ENCODE peak calls at places on chromosomes 5 and 9, in seven cellular contexts. One of them, this sample, is unnamed.

GRCh38 chr9:96193356-96193755 is 108.6 kb downstream of the HSD17B3 start:
- DNase-seq in pancreas: no peak
- DNase-seq in OCI-LY7: no peak
- DNase-seq in A549: no peak
- DNase-seq in CD8-positive, alpha-beta memory T cell: no peak
- DNase-seq in ovary: no peak
- DNase-seq in adrenal gland: no peak
- DNase-seq in this sample: no peak

GRCh38 chr9:126564716-126565115 is 49.0 kb upstream of the LMX1B start:
- DNase-seq in pancreas: no peak
- DNase-seq in OCI-LY7: no peak
- DNase-seq in A549: no peak
- DNase-seq in CD8-positive, alpha-beta memory T cell: no peak
- DNase-seq in ovary: no peak
- DNase-seq in adrenal gland: no peak
- DNase-seq in this sample: no peak

GRCh38 chr9:109969559-109970237 is 189.7 kb downstream of the PALM2AKAP2 start:
- DNase-seq in pancreas: no peak
- DNase-seq in OCI-LY7: no peak
- DNase-seq in A549: no peak
- DNase-seq in CD8-positive, alpha-beta memory T cell: no peak
- DNase-seq in ovary: no peak
- DNase-seq in adrenal gland: peak; percentile 23
- DNase-seq in this sample: peak; percentile 57

GRCh38 chr9:120946259-120946658 is 19.7 kb upstream of the TRAF1 start:
- DNase-seq in pancreas: no peak
- DNase-seq in OCI-LY7: no peak
- DNase-seq in A549: no peak
- DNase-seq in CD8-positive, alpha-beta memory T cell: no peak
- DNase-seq in ovary: no peak
- DNase-seq in adrenal gland: no peak
- DNase-seq in this sample: no peak

GRCh38 chr5:53041071-53041692 is 52.0 kb downstream of the ITGA2 start:
- DNase-seq in pancreas: no peak
- DNase-seq in OCI-LY7: no peak
- DNase-seq in A549: no peak
- DNase-seq in CD8-positive, alpha-beta memory T cell: no peak
- DNase-seq in ovary: no peak
- DNase-seq in adrenal gland: no peak
- DNase-seq in this sample: no peak

GRCh38 chr5:135843571-135844337 is 9.3 kb downstream of the SLC25A48 start:
- DNase-seq in pancreas: no peak
- DNase-seq in OCI-LY7: no peak
- DNase-seq in A549: no peak
- DNase-seq in CD8-positive, alpha-beta memory T cell: no peak
- DNase-seq in ovary: no peak
- DNase-seq in adrenal gland: no peak
- DNase-seq in this sample: no peak

GRCh38 chr9:98097836-98098235 is 21.2 kb downstream of the TRIM14 start:
- DNase-seq in pancreas: no peak
- DNase-seq in OCI-LY7: peak; percentile 45
- DNase-seq in A549: no peak
- DNase-seq in CD8-positive, alpha-beta memory T cell: peak; percentile 20
- DNase-seq in ovary: no peak
- DNase-seq in adrenal gland: no peak
- DNase-seq in this sample: no peak

GRCh38 chr5:167945542-167946384 is 345.7 kb upstream of the WWC1 start:
- DNase-seq in pancreas: no peak
- DNase-seq in OCI-LY7: no peak
- DNase-seq in A549: no peak
- DNase-seq in CD8-positive, alpha-beta memory T cell: no peak
- DNase-seq in ovary: peak; percentile 39
- DNase-seq in adrenal gland: no peak
- DNase-seq in this sample: peak; percentile 60

GRCh38 chr9:132539071-132539470 is 43.3 kb upstream of the BARHL1 start:
- DNase-seq in pancreas: no peak
- DNase-seq in OCI-LY7: no peak
- DNase-seq in A549: peak; percentile 13
- DNase-seq in CD8-positive, alpha-beta memory T cell: no peak
- DNase-seq in ovary: no peak
- DNase-seq in adrenal gland: no peak
- DNase-seq in this sample: no peak

GRCh38 chr9:116340270-116340669 is 186.7 kb downstream of the PAPPA start:
- DNase-seq in pancreas: no peak
- DNase-seq in OCI-LY7: no peak
- DNase-seq in A549: no peak
- DNase-seq in CD8-positive, alpha-beta memory T cell: no peak
- DNase-seq in ovary: no peak
- DNase-seq in adrenal gland: no peak
- DNase-seq in this sample: no peak

GRCh38 chr9:18331808-18332209 is 142.1 kb upstream of the ADAMTSL1 start:
- DNase-seq in pancreas: no peak
- DNase-seq in OCI-LY7: no peak
- DNase-seq in A549: no peak
- DNase-seq in CD8-positive, alpha-beta memory T cell: no peak
- DNase-seq in ovary: no peak
- DNase-seq in adrenal gland: no peak
- DNase-seq in this sample: no peak

GRCh38 chr9:110069326-110070248 is 138.4 kb downstream of the C9orf152 start:
- DNase-seq in pancreas: no peak
- DNase-seq in OCI-LY7: no peak
- DNase-seq in A549: peak; percentile 32
- DNase-seq in CD8-positive, alpha-beta memory T cell: no peak
- DNase-seq in ovary: no peak
- DNase-seq in adrenal gland: peak; percentile 46
- DNase-seq in this sample: peak; percentile 67

GRCh38 chr9:110217656-110218099 is 9.7 kb upstream of the C9orf152 start:
- DNase-seq in pancreas: no peak
- DNase-seq in OCI-LY7: peak; percentile 69
- DNase-seq in A549: peak; percentile 63
- DNase-seq in CD8-positive, alpha-beta memory T cell: no peak
- DNase-seq in ovary: no peak
- DNase-seq in adrenal gland: peak; percentile 30
- DNase-seq in this sample: no peak

GRCh38 chr5:456351-457194 is 13.6 kb downstream of the EXOC3 start:
- DNase-seq in pancreas: peak; percentile 49
- DNase-seq in OCI-LY7: no peak
- DNase-seq in A549: no peak
- DNase-seq in CD8-positive, alpha-beta memory T cell: no peak
- DNase-seq in ovary: peak; percentile 19
- DNase-seq in adrenal gland: no peak
- DNase-seq in this sample: no peak

GRCh38 chr9:77290373-77290772 is 113.0 kb downstream of the VPS13A start:
- DNase-seq in pancreas: no peak
- DNase-seq in OCI-LY7: no peak
- DNase-seq in A549: no peak
- DNase-seq in CD8-positive, alpha-beta memory T cell: no peak
- DNase-seq in ovary: no peak
- DNase-seq in adrenal gland: no peak
- DNase-seq in this sample: no peak

GRCh38 chr9:93205045-93205768 is 21.3 kb downstream of the WNK2 start:
- DNase-seq in pancreas: peak; percentile 68
- DNase-seq in OCI-LY7: peak; percentile 44
- DNase-seq in A549: no peak
- DNase-seq in CD8-positive, alpha-beta memory T cell: no peak
- DNase-seq in ovary: peak; percentile 67
- DNase-seq in adrenal gland: peak; percentile 32
- DNase-seq in this sample: peak; percentile 79

GRCh38 chr5:140182803-140183367 is 7.9 kb downstream of the CYSTM1 start:
- DNase-seq in pancreas: no peak
- DNase-seq in OCI-LY7: no peak
- DNase-seq in A549: no peak
- DNase-seq in CD8-positive, alpha-beta memory T cell: no peak
- DNase-seq in ovary: peak; percentile 38
- DNase-seq in adrenal gland: no peak
- DNase-seq in this sample: peak; percentile 51
- H3K4me1 ChIP-seq in pancreas: peaks cover 53% of the 10 kb centered on the region
- H3K4me1 ChIP-seq in OCI-LY7: no peaks in the 10 kb centered on the region
- H3K4me1 ChIP-seq in A549: peaks cover 17% of the 10 kb centered on the region
- H3K4me1 ChIP-seq in CD8-positive, alpha-beta memory T cell: no peaks in the 10 kb centered on the region
- H3K4me1 ChIP-seq in ovary: peaks cover 5% of the 10 kb centered on the region
- H3K4me1 ChIP-seq in adrenal gland: peaks cover 36% of the 10 kb centered on the region
- H3K4me1 ChIP-seq in this sample: peaks cover 17% of the 10 kb centered on the region

GRCh38 chr5:150358261-150359095 is 981 bp downstream of the TCOF1 start:
- DNase-seq in pancreas: no peak
- DNase-seq in OCI-LY7: peak; percentile 57
- DNase-seq in A549: peak; percentile 37
- DNase-seq in CD8-positive, alpha-beta memory T cell: no peak
- DNase-seq in ovary: no peak
- DNase-seq in adrenal gland: no peak
- DNase-seq in this sample: no peak

GRCh38 chr5:150353395-150353675 is 4.2 kb upstream of the TCOF1 start:
- DNase-seq in pancreas: no peak
- DNase-seq in OCI-LY7: no peak
- DNase-seq in A549: no peak
- DNase-seq in CD8-positive, alpha-beta memory T cell: no peak
- DNase-seq in ovary: no peak
- DNase-seq in adrenal gland: no peak
- DNase-seq in this sample: no peak

GRCh38 chr5:150357326-150358260 is at the start of gene TCOF1:
- DNase-seq in pancreas: peak; percentile 99
- DNase-seq in OCI-LY7: peak; percentile 99
- DNase-seq in A549: peak; percentile 93
- DNase-seq in CD8-positive, alpha-beta memory T cell: peak; percentile 97
- DNase-seq in ovary: peak; percentile 98
- DNase-seq in adrenal gland: peak; percentile 97
- DNase-seq in this sample: peak; percentile 99

GRCh38 chr5:150356575-150357284 is 767 bp upstream of the TCOF1 start:
- DNase-seq in pancreas: no peak
- DNase-seq in OCI-LY7: no peak
- DNase-seq in A549: no peak
- DNase-seq in CD8-positive, alpha-beta memory T cell: no peak
- DNase-seq in ovary: no peak
- DNase-seq in adrenal gland: no peak
- DNase-seq in this sample: no peak

GRCh38 chr5:150355791-150356190 is 1.7 kb upstream of the TCOF1 start:
- DNase-seq in pancreas: no peak
- DNase-seq in OCI-LY7: no peak
- DNase-seq in A549: no peak
- DNase-seq in CD8-positive, alpha-beta memory T cell: no peak
- DNase-seq in ovary: no peak
- DNase-seq in adrenal gland: no peak
- DNase-seq in this sample: no peak
- H3K4me3 ChIP-seq in pancreas: no peak overlapping the region
- H3K4me3 ChIP-seq in OCI-LY7: no peak overlapping the region
- H3K4me3 ChIP-seq in A549: no peak overlapping the region
- H3K4me3 ChIP-seq in CD8-positive, alpha-beta memory T cell: no peak overlapping the region
- H3K4me3 ChIP-seq in ovary: no peak overlapping the region
- H3K4me3 ChIP-seq in adrenal gland: no peak overlapping the region
- H3K4me3 ChIP-seq in this sample: no peak overlapping the region

GRCh38 chr5:145780961-145781360 is 54.2 kb downstream of the PRELID2 start:
- DNase-seq in pancreas: no peak
- DNase-seq in OCI-LY7: no peak
- DNase-seq in A549: no peak
- DNase-seq in CD8-positive, alpha-beta memory T cell: no peak
- DNase-seq in ovary: no peak
- DNase-seq in adrenal gland: no peak
- DNase-seq in this sample: no peak
- H3K27ac ChIP-seq in pancreas: no peak overlapping the region
- H3K27ac ChIP-seq in OCI-LY7: no peak overlapping the region
- H3K27ac ChIP-seq in A549: no peak overlapping the region
- H3K27ac ChIP-seq in CD8-positive, alpha-beta memory T cell: no peak overlapping the region
- H3K27ac ChIP-seq in ovary: no peak overlapping the region
- H3K27ac ChIP-seq in adrenal gland: no peak overlapping the region
- H3K27ac ChIP-seq in this sample: no peak overlapping the region

DNA sequence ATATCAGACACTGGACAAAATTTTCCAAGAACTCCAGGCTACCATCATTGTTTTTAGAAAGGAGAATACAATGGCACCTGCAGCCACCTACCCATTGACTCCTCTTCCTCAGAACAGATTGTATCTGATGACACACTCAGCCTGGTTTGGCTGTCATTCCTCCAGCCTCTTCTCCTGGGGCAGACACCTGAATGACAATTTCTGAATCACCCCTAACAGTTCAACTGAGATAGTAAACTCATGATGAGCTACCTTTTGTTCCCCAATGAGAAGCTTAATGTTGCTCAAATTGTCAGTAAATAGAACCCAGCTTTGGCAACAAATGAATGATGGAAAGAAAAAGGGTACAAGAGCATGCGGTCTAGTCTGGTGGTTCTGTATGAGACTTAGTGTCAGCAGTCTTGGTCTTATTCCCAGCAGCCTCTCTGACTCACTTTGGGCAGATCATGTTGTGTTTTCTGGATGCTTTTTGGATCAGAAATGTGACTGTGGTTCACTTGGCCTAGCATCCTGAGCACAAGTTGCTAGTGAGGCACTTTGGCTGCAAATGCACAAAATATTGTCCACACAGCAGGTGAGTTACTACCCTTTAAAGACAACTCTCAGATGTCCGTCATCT is 78.3 kb downstream of the MAMDC2 start:
- DNase-seq in pancreas: no peak
- DNase-seq in OCI-LY7: no peak
- DNase-seq in A549: no peak
- DNase-seq in CD8-positive, alpha-beta memory T cell: no peak
- DNase-seq in ovary: no peak
- DNase-seq in adrenal gland: no peak
- DNase-seq in this sample: no peak
- H3K4me1 ChIP-seq in pancreas: peaks cover 6% of the 10 kb centered on the region
- H3K4me1 ChIP-seq in OCI-LY7: no peaks in the 10 kb centered on the region
- H3K4me1 ChIP-seq in A549: no peaks in the 10 kb centered on the region
- H3K4me1 ChIP-seq in CD8-positive, alpha-beta memory T cell: no peaks in the 10 kb centered on the region
- H3K4me1 ChIP-seq in ovary: peaks cover 15% of the 10 kb centered on the region
- H3K4me1 ChIP-seq in adrenal gland: no peaks in the 10 kb centered on the region
- H3K4me1 ChIP-seq in this sample: peaks cover 10% of the 10 kb centered on the region

This sample was measured in right cardiac atrium.